ENCODE peak calls at places on chromosomes 4 and X, in eight cellular contexts. Z is Caki2, M is astrocyte of the hippocampus, H is iris pigment epithelial cell, B is Calu3, N is H1, Y is sciatic nerve, Q is midbrain. U is an unnamed sample.

GRCh38 chr4:150216725-150217124 is 138.5 kb downstream of the DCLK2 start:
- DNase-seq in Z (no peak), M (no peak), H (no peak), B (no peak), N (no peak), Y (no peak), Q (peak), U (no peak)

GRCh38 chr4:123750044-123750443 is 353.4 kb downstream of the SPRY1 start:
- DNase-seq in Z (no peak), M (peak), H (peak), B (peak), N (no peak), Y (no peak), Q (no peak), U (peak)

GRCh38 chr4:73075832-73076231 is 6.3 kb upstream of the COX18 start:
- DNase-seq in Z (no peak), M (no peak), H (no peak), B (no peak), N (no peak), Y (no peak), Q (no peak), U (no peak)

GRCh38 chr4:114474401-114474800 is 124.2 kb upstream of the UGT8 start:
- DNase-seq in Z (peak), M (peak), H (peak), B (no peak), N (no peak), Y (no peak), Q (no peak), U (no peak)

GRCh38 chrX:34557733-34558132 is 99.4 kb downstream of the TMEM47 start:
- DNase-seq in Z (no peak), M (no peak), H (no peak), B (no peak), N (no peak), Y (no peak), Q (no peak), U (no peak)

GRCh38 chrX:11427082-11428033 is 134.1 kb downstream of the AMELX start:
- DNase-seq in Z (no peak), M (peak), H (peak), B (peak), N (peak), Y (peak), Q (no peak), U (peak)

GRCh38 chrX:108312938-108313337 is 125.3 kb downstream of the COL4A6 start:
- DNase-seq in Z (peak), M (peak), H (peak), B (peak), N (peak), Y (no peak), Q (no peak), U (peak)

GRCh38 chrX:68462197-68462596 is 28.9 kb upstream of the OPHN1 start:
- DNase-seq in Z (no peak), M (peak), H (peak), B (no peak), N (no peak), Y (no peak), Q (no peak), U (no peak)

GRCh38 chr4:153594208-153594607 is 89.9 kb upstream of the TLR2 start:
- DNase-seq in Z (no peak), M (peak), H (peak), B (no peak), N (no peak), Y (no peak), Q (no peak), U (no peak)

GRCh38 chr4:16160457-16160856 is 65.8 kb downstream of the TAPT1 start:
- DNase-seq in Z (no peak), M (no peak), H (peak), B (no peak), N (no peak), Y (no peak), Q (no peak), U (no peak)

GRCh38 chr4:25020240-25020639 is 10.5 kb downstream of the LGI2 start:
- DNase-seq in Z (no peak), M (no peak), H (peak), B (no peak), N (no peak), Y (no peak), Q (no peak), U (no peak)

GRCh38 chrX:111511477-111511876 is at the start of gene SERTM2:
- DNase-seq in Z (peak), M (peak), H (peak), B (no peak), N (no peak), Y (no peak), Q (no peak), U (peak)

GRCh38 chr4:2783790-2784189 is 9.1 kb upstream of the SH3BP2 start:
- DNase-seq in Z (no peak), M (no peak), H (no peak), B (no peak), N (no peak), Y (no peak), Q (no peak), U (no peak)

GRCh38 chr4:139815646-139816601 is 150.3 kb downstream of the MGST2 start:
- DNase-seq in Z (no peak), M (peak), H (peak), B (no peak), N (peak), Y (peak), Q (no peak), U (no peak)